ENCODE peak calls at places on chromosomes 4 and X, in ten cellular contexts. One of them, this sample, is unnamed.
A peak's percentile ranks its signal among the peaks of the same experiment; 100 is the strongest.

GRCh38 chr4:185520119-185520518 is 15.2 kb downstream of the PDLIM3 start:
- DNase-seq in GM23248: no peak
- DNase-seq in thyroid gland: peak; percentile 65
- DNase-seq in frontal cortex: no peak
- DNase-seq in glutamatergic neuron: no peak
- DNase-seq in SJSA1: no peak
- DNase-seq in GF-D8: no peak
- DNase-seq in hippocampal formation: no peak
- DNase-seq in EH: no peak
- DNase-seq in iPS-NIHi11: no peak
- DNase-seq in this sample: no peak

GRCh38 chrX:2682582-2683177 is 8.4 kb upstream of the CD99 start:
- DNase-seq in GM23248: no peak
- DNase-seq in thyroid gland: no peak
- DNase-seq in frontal cortex: no peak
- DNase-seq in glutamatergic neuron: no peak
- DNase-seq in SJSA1: peak; percentile 46
- DNase-seq in GF-D8: no peak
- DNase-seq in hippocampal formation: no peak
- DNase-seq in EH: no peak
- DNase-seq in iPS-NIHi11: no peak
- DNase-seq in this sample: no peak

GRCh38 chr4:121182296-121182695 is 18.2 kb upstream of the TNIP3 start:
- DNase-seq in GM23248: peak; percentile 14
- DNase-seq in thyroid gland: no peak
- DNase-seq in frontal cortex: no peak
- DNase-seq in glutamatergic neuron: no peak
- DNase-seq in SJSA1: peak; percentile 30
- DNase-seq in GF-D8: no peak
- DNase-seq in hippocampal formation: no peak
- DNase-seq in EH: peak; percentile 76
- DNase-seq in iPS-NIHi11: no peak
- DNase-seq in this sample: no peak

GRCh38 chr4:79141530-79141929 is 184.3 kb downstream of the NAA11 start:
- DNase-seq in GM23248: peak; percentile 39
- DNase-seq in thyroid gland: no peak
- DNase-seq in frontal cortex: no peak
- DNase-seq in glutamatergic neuron: no peak
- DNase-seq in SJSA1: no peak
- DNase-seq in GF-D8: no peak
- DNase-seq in hippocampal formation: no peak
- DNase-seq in EH: peak; percentile 16
- DNase-seq in iPS-NIHi11: peak; percentile 78
- DNase-seq in this sample: no peak

GRCh38 chrX:103718120-103718519 is 7.4 kb downstream of the TMEM31 start:
- DNase-seq in GM23248: no peak
- DNase-seq in thyroid gland: no peak
- DNase-seq in frontal cortex: no peak
- DNase-seq in glutamatergic neuron: no peak
- DNase-seq in SJSA1: no peak
- DNase-seq in GF-D8: no peak
- DNase-seq in hippocampal formation: no peak
- DNase-seq in EH: no peak
- DNase-seq in iPS-NIHi11: no peak
- DNase-seq in this sample: no peak

GRCh38 chrX:103520391-103520790 is 1.1 kb upstream of the RAB40A start:
- DNase-seq in GM23248: peak; percentile 35
- DNase-seq in thyroid gland: no peak
- DNase-seq in frontal cortex: peak; percentile 0
- DNase-seq in glutamatergic neuron: no peak
- DNase-seq in SJSA1: peak; percentile 2
- DNase-seq in GF-D8: no peak
- DNase-seq in hippocampal formation: no peak
- DNase-seq in EH: peak; percentile 88
- DNase-seq in iPS-NIHi11: no peak
- DNase-seq in this sample: no peak

GRCh38 chrX:38233891-38234807 is 13.5 kb upstream of the SRPX start:
- DNase-seq in GM23248: peak; percentile 73
- DNase-seq in thyroid gland: peak; percentile 2
- DNase-seq in frontal cortex: no peak
- DNase-seq in glutamatergic neuron: no peak
- DNase-seq in SJSA1: peak; percentile 3
- DNase-seq in GF-D8: no peak
- DNase-seq in hippocampal formation: no peak
- DNase-seq in EH: peak; percentile 80
- DNase-seq in iPS-NIHi11: peak; percentile 5
- DNase-seq in this sample: no peak

GRCh38 chr4:90127706-90128345 is 632 bp downstream of the CCSER1 start:
- DNase-seq in GM23248: peak; percentile 11
- DNase-seq in thyroid gland: no peak
- DNase-seq in frontal cortex: peak; percentile 6
- DNase-seq in glutamatergic neuron: peak; percentile 51
- DNase-seq in SJSA1: no peak
- DNase-seq in GF-D8: no peak
- DNase-seq in hippocampal formation: no peak
- DNase-seq in EH: no peak
- DNase-seq in iPS-NIHi11: peak; percentile 38
- DNase-seq in this sample: no peak

GRCh38 chrX:45479835-45480422 is 279.3 kb upstream of the DIPK2B start:
- DNase-seq in GM23248: peak; percentile 74
- DNase-seq in thyroid gland: no peak
- DNase-seq in frontal cortex: no peak
- DNase-seq in glutamatergic neuron: no peak
- DNase-seq in SJSA1: peak; percentile 77
- DNase-seq in GF-D8: no peak
- DNase-seq in hippocampal formation: no peak
- DNase-seq in EH: peak; percentile 88
- DNase-seq in iPS-NIHi11: no peak
- DNase-seq in this sample: no peak

GRCh38 chr4:140238353-140239041 is 84.5 kb upstream of the MAML3 start:
- DNase-seq in GM23248: peak; percentile 94
- DNase-seq in thyroid gland: peak; percentile 99
- DNase-seq in frontal cortex: peak; percentile 52
- DNase-seq in glutamatergic neuron: peak; percentile 74
- DNase-seq in SJSA1: no peak
- DNase-seq in GF-D8: no peak
- DNase-seq in hippocampal formation: peak; percentile 60
- DNase-seq in EH: peak; percentile 85
- DNase-seq in iPS-NIHi11: peak; percentile 40
- DNase-seq in this sample: peak; percentile 85

GRCh38 chrX:2220296-2220695 is 280.5 kb downstream of the DHRSX start:
- DNase-seq in GM23248: no peak
- DNase-seq in thyroid gland: no peak
- DNase-seq in frontal cortex: no peak
- DNase-seq in glutamatergic neuron: no peak
- DNase-seq in SJSA1: no peak
- DNase-seq in GF-D8: no peak
- DNase-seq in hippocampal formation: no peak
- DNase-seq in EH: no peak
- DNase-seq in iPS-NIHi11: no peak
- DNase-seq in this sample: no peak

GRCh38 chr4:5824635-5825034 is 68.3 kb downstream of the CRMP1 start:
- DNase-seq in GM23248: peak; percentile 65
- DNase-seq in thyroid gland: no peak
- DNase-seq in frontal cortex: no peak
- DNase-seq in glutamatergic neuron: no peak
- DNase-seq in SJSA1: peak; percentile 4
- DNase-seq in GF-D8: no peak
- DNase-seq in hippocampal formation: no peak
- DNase-seq in EH: peak; percentile 50
- DNase-seq in iPS-NIHi11: peak; percentile 63
- DNase-seq in this sample: no peak

GRCh38 chr4:11821774-11822430 is 393.2 kb upstream of the HS3ST1 start:
- DNase-seq in GM23248: no peak
- DNase-seq in thyroid gland: no peak
- DNase-seq in frontal cortex: no peak
- DNase-seq in glutamatergic neuron: no peak
- DNase-seq in SJSA1: no peak
- DNase-seq in GF-D8: no peak
- DNase-seq in hippocampal formation: no peak
- DNase-seq in EH: no peak
- DNase-seq in iPS-NIHi11: peak; percentile 10
- DNase-seq in this sample: no peak

GRCh38 chr4:71270901-71271300 is 67.9 kb upstream of the SLC4A4 start:
- DNase-seq in GM23248: peak; percentile 47
- DNase-seq in thyroid gland: peak; percentile 14
- DNase-seq in frontal cortex: no peak
- DNase-seq in glutamatergic neuron: peak; percentile 63
- DNase-seq in SJSA1: no peak
- DNase-seq in GF-D8: no peak
- DNase-seq in hippocampal formation: no peak
- DNase-seq in EH: peak; percentile 64
- DNase-seq in iPS-NIHi11: peak; percentile 23
- DNase-seq in this sample: no peak

GRCh38 chr4:162943263-162943662 is 223.4 kb downstream of the NAF1 start:
- DNase-seq in GM23248: no peak
- DNase-seq in thyroid gland: no peak
- DNase-seq in frontal cortex: no peak
- DNase-seq in glutamatergic neuron: no peak
- DNase-seq in SJSA1: no peak
- DNase-seq in GF-D8: no peak
- DNase-seq in hippocampal formation: no peak
- DNase-seq in EH: no peak
- DNase-seq in iPS-NIHi11: peak; percentile 20
- DNase-seq in this sample: no peak

GRCh38 chrX:68196939-68197791 is 236.1 kb downstream of the OPHN1 start:
- DNase-seq in GM23248: peak; percentile 54
- DNase-seq in thyroid gland: peak; percentile 5
- DNase-seq in frontal cortex: peak; percentile 12
- DNase-seq in glutamatergic neuron: peak; percentile 15
- DNase-seq in SJSA1: peak; percentile 22
- DNase-seq in GF-D8: no peak
- DNase-seq in hippocampal formation: peak; percentile 28
- DNase-seq in EH: peak; percentile 47
- DNase-seq in iPS-NIHi11: peak; percentile 69
- DNase-seq in this sample: no peak

GRCh38 chrX:112837531-112837930 is 3.1 kb downstream of the AMOT start:
- DNase-seq in GM23248: no peak
- DNase-seq in thyroid gland: no peak
- DNase-seq in frontal cortex: no peak
- DNase-seq in glutamatergic neuron: no peak
- DNase-seq in SJSA1: no peak
- DNase-seq in GF-D8: no peak
- DNase-seq in hippocampal formation: no peak
- DNase-seq in EH: no peak
- DNase-seq in iPS-NIHi11: no peak
- DNase-seq in this sample: no peak

GRCh38 chr4:47334597-47335185 is 128.8 kb downstream of the COMMD8 start:
- DNase-seq in GM23248: peak; percentile 1
- DNase-seq in thyroid gland: no peak
- DNase-seq in frontal cortex: no peak
- DNase-seq in glutamatergic neuron: no peak
- DNase-seq in SJSA1: peak; percentile 20
- DNase-seq in GF-D8: no peak
- DNase-seq in hippocampal formation: no peak
- DNase-seq in EH: peak; percentile 41
- DNase-seq in iPS-NIHi11: no peak
- DNase-seq in this sample: no peak

GRCh38 chr4:139890810-139891209 is 225.2 kb downstream of the MGST2 start:
- DNase-seq in GM23248: peak; percentile 85
- DNase-seq in thyroid gland: no peak
- DNase-seq in frontal cortex: no peak
- DNase-seq in glutamatergic neuron: no peak
- DNase-seq in SJSA1: no peak
- DNase-seq in GF-D8: no peak
- DNase-seq in hippocampal formation: no peak
- DNase-seq in EH: peak; percentile 67
- DNase-seq in iPS-NIHi11: no peak
- DNase-seq in this sample: no peak